ENCODE peak calls at places on chromosomes 12 and 14, in five cellular contexts. I is HFF-Myc; P is activated CD4-positive, alpha-beta memory T cell treated with anti-CD3 and anti-CD28 coated beads, Interleukin-2, amount 10 ng/mL, durations not matched to agents 7 days and 5 days; N is substantia nigra; E is NCI-H510A treated with DMSO at 0.1 percent for 48 hours. C is an unnamed sample.

GRCh38 chr12:132348176-132348575 is 18.8 kb upstream of the GALNT9 start:
- DNase-seq in I (no peak), N (no peak), P (no peak), E (no peak), C (peak)

GRCh38 chr12:42128327-42128726 is 16.3 kb downstream of the GXYLT1 start:
- DNase-seq in I (no peak), E (no peak), N (no peak), P (no peak), C (no peak)

GRCh38 chr12:11884661-11885060 is 186.1 kb upstream of the BCL2L14 start:
- DNase-seq in I (no peak), N (no peak), P (no peak), E (no peak), C (no peak)

GRCh38 chr12:29796823-29797263 is 13.1 kb upstream of the TMTC1 start:
- DNase-seq in I (peak), P (no peak), N (no peak), E (no peak), C (no peak)

GRCh38 chr12:67413577-67413976 is 144.4 kb downstream of the CAND1 start:
- DNase-seq in E (no peak), I (no peak), P (no peak), N (no peak), C (no peak)

GRCh38 chr12:42759622-42760273 is 170.2 kb upstream of the PRICKLE1 start:
- DNase-seq in P (no peak), I (no peak), N (no peak), E (no peak), C (peak)

GRCh38 chr14:23104070-23104590 is 659 bp downstream of the CIROP start:
- DNase-seq in I (no peak), E (no peak), N (no peak), P (no peak), C (no peak)

GRCh38 chr14:87030182-87030581 is 962.8 kb downstream of the GALC start:
- DNase-seq in E (no peak), P (no peak), I (no peak), N (no peak), C (no peak)

GRCh38 chr12:66776974-66777373 is 98.1 kb upstream of the GRIP1 start:
- DNase-seq in P (peak), I (no peak), N (no peak), E (no peak), C (no peak)

GRCh38 chr12:115597157-115597712 is 680.3 kb downstream of the MED13L start:
- DNase-seq in P (no peak), I (peak), E (no peak), N (no peak), C (no peak)

C was measured in upper lobe of left lung.